ENCODE peak calls at places on chromosomes 12 and 14, in six cellular contexts. R, G, Y, Q, M and F are unnamed samples.

GRCh38 chr12:1848741-1849140 is 28.4 kb downstream of the LRTM2 start:
- DNase-seq in G (no peak), M (no peak), Q (no peak), R (no peak), Y (no peak), F (no peak)

GRCh38 chr12:66960704-66961690 is 282.1 kb upstream of the GRIP1 start:
- DNase-seq in M (no peak), Q (no peak), G (no peak), Y (no peak), R (no peak), F (no peak)

GRCh38 chr12:109999983-110000505 is 814 bp downstream of the ANKRD13A start:
- DNase-seq in R (no peak), M (no peak), G (peak), Y (peak), Q (no peak), F (no peak)

GRCh38 chr14:52153939-52154338 is 85.1 kb upstream of the NID2 start:
- DNase-seq in M (no peak), R (no peak), Y (no peak), G (no peak), Q (no peak), F (no peak)

GRCh38 chr14:100825691-100826331 is at the start of gene MEG3:
- DNase-seq in Y (peak), Q (peak), R (peak), G (peak), M (no peak), F (no peak)

GRCh38 chr12:29088611-29089219 is 60.4 kb upstream of the FAR2 start:
- DNase-seq in M (no peak), R (no peak), G (peak), Q (peak), Y (peak), F (no peak)

GRCh38 chr12:124939428-124940142 is 25.1 kb upstream of the UBC start:
- DNase-seq in Q (peak), R (peak), G (peak), M (peak), Y (peak), F (peak)

GRCh38 chr14:25406818-25407217 is 356.9 kb upstream of the STXBP6 start:
- DNase-seq in G (peak), Y (peak), Q (peak), R (no peak), M (no peak), F (no peak)

GRCh38 chr12:56028511-56029165 is 7.8 kb downstream of the IKZF4 start:
- DNase-seq in Y (no peak), G (no peak), Q (no peak), M (no peak), R (no peak), F (no peak)

GRCh38 chr14:102736956-102737355 is 40.3 kb upstream of the TRAF3 start:
- DNase-seq in M (no peak), Y (no peak), R (no peak), Q (no peak), G (no peak), F (no peak)

GRCh38 chr12:76495556-76495955 is 64.0 kb downstream of the OSBPL8 start:
- DNase-seq in M (no peak), G (no peak), Y (no peak), Q (no peak), R (no peak), F (no peak)

GRCh38 chr12:26800858-26801257 is 32.1 kb downstream of the ITPR2 start:
- DNase-seq in R (no peak), M (no peak), G (no peak), Y (no peak), Q (no peak), F (no peak)

GRCh38 chr12:19437996-19438395 is 1.3 kb upstream of the AEBP2 start:
- DNase-seq in R (no peak), Y (no peak), Q (no peak), G (no peak), M (no peak), F (no peak)

GRCh38 chr12:44847888-44848770 is 28.0 kb downstream of the NELL2 start:
- DNase-seq in Q (no peak), R (no peak), G (no peak), Y (no peak), M (no peak), F (no peak)

DNA sequence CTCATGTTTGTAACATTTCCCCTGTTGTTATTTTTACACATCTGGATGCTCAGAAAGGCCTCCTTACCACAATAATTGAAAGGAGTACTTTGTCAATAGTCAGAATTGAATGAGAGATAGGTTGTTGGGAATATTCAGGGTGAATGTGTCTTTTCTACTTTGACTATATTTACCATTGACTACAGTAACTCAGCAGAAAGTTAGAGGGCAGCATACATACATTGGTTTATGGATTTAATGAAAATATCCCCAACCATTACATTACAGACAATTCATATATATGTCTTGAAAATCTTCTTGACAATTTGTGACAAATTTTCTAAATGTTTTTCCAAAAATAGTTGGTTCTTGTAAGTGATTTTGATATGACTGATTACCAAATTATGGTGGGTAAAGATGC is 97.7 kb downstream of the NTS start:
- DNase-seq in G (no peak), Q (no peak), M (no peak), Y (peak), R (no peak), F (no peak)
- TF ChIP-seq CTCF in G (no peak), Q (peak), M (no peak), Y (peak), R (no peak), F (no peak)

GRCh38 chr12:53048033-53048779 is 1.7 kb upstream of the TNS2 start:
- DNase-seq in G (peak), R (peak), M (no peak), Y (no peak), Q (no peak), F (no peak)
- TF ChIP-seq CTCF in G (peak), R (no peak), M (no peak), Y (no peak), Q (peak), F (no peak)

DNA sequence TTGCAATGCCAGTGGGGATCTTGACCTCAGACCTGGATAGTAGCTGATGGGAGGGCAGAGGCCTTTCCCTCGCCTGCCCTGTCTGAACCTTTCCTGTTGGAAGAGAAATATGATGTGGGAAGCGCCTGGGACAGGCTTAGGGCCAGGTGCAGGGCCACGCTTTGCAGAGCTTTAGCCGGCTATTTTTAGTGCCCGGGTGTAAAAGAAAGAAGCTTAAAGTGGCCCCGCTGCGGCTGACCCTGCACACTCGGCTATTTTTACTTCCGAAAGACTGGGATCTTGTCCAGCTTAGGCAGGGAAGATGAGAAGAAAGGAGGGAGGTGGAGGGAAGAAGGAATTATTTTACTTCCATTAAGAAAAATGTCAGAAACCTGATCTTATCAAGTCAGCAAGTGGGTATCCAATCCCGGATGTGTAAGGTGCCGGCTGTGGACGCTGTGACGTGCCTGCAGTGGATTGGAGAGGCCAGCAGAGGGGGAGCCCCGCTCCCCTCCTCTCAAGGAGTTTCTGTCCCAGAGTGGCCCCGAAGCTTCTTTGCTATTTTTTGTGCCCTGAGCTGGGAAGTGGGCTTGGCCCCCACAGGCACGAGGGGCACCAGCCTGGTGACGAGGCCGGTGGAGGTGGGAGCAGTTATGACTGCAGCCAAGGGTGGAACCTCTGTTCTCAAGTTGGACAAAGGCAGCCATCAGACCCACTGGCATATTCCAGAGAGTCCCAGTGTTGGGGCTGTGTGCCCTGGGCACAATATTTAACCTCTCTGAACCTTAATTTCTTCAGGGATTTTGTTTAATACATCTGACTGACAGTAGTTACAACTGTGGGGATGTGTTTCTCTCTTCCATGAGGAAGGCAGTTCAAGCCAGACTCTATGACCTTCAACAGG is 97.7 kb downstream of the ESRRB start:
- DNase-seq in G (no peak), M (no peak), R (peak), Y (peak), Q (peak), F (no peak)
- TF ChIP-seq CTCF in G (no peak), M (no peak), R (peak), Y (peak), Q (no peak), F (no peak)

GRCh38 chr14:92655372-92655771 is 93.1 kb downstream of the LGMN start:
- DNase-seq in Q (no peak), M (no peak), G (no peak), Y (no peak), R (no peak), F (no peak)

GRCh38 chr14:92658160-92658559 is 90.3 kb downstream of the LGMN start:
- DNase-seq in R (no peak), M (no peak), Y (no peak), G (no peak), Q (no peak), F (no peak)

GRCh38 chr14:92655802-92656201 is 92.6 kb downstream of the LGMN start:
- DNase-seq in R (no peak), M (no peak), Q (no peak), G (no peak), Y (no peak), F (no peak)

GRCh38 chr14:92657457-92658142 is 90.8 kb downstream of the LGMN start:
- DNase-seq in Y (no peak), M (no peak), R (peak), Q (no peak), G (no peak), F (no peak)

GRCh38 chr14:92656306-92656705 is 92.1 kb downstream of the LGMN start:
- DNase-seq in Y (no peak), G (no peak), M (no peak), R (no peak), Q (no peak), F (no peak)
- TF ChIP-seq CTCF in Y (no peak), G (peak), M (no peak), R (no peak), Q (no peak), F (no peak)

GRCh38 chr12:21991526-21991925 is 50.3 kb upstream of the ABCC9 start:
- DNase-seq in Y (no peak), R (no peak), M (no peak), G (no peak), Q (no peak), F (no peak)
- TF ChIP-seq CTCF in Y (no peak), R (no peak), M (no peak), G (no peak), Q (no peak), F (no peak)

DNA sequence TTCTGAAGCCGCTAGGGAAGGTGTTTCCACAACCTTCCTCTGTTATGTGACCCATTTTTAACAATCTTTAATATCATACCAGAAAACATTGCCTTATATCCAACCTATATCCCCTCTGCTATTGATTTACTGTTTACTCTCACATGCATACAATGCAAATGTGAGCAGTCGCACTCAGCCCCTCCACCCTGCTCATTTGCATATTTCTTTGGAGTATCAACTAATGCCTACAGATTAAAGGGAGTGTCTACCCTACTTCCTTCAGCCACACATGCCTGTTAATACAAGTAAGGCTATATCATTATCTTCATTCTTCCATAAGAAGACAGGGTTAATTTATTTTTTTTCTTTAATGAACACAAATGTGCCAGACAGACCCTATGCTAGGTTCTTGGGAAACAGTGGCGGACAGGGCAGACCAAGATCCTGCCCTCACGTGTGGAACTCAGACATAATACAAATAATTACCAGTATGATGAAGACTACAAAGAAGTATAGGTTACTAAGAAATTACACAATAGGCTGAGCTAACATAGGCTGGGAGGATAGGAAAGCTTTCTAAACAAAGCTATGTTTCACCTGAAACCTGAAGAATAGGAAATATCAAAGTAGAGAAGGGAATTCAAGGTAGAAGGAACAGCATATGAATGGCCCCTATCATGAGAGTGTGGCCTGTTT is 107.3 kb upstream of the MDM1 start:
- DNase-seq in G (no peak), Y (no peak), R (no peak), M (no peak), Q (no peak), F (no peak)
- TF ChIP-seq CTCF in G (no peak), Y (no peak), R (no peak), M (no peak), Q (no peak), F (no peak)

GRCh38 chr14:106044515-106044914 is 518.1 kb downstream of the TMEM121 start:
- DNase-seq in M (no peak), R (no peak), Q (no peak), G (no peak), Y (no peak), F (no peak)

GRCh38 chr14:106037380-106037779 is 511.0 kb downstream of the TMEM121 start:
- DNase-seq in M (no peak), Q (no peak), R (no peak), G (no peak), Y (no peak), F (no peak)

GRCh38 chr14:106044949-106045596 is 518.7 kb downstream of the TMEM121 start:
- DNase-seq in G (peak), Y (no peak), M (no peak), R (no peak), Q (no peak), F (peak)

DNA sequence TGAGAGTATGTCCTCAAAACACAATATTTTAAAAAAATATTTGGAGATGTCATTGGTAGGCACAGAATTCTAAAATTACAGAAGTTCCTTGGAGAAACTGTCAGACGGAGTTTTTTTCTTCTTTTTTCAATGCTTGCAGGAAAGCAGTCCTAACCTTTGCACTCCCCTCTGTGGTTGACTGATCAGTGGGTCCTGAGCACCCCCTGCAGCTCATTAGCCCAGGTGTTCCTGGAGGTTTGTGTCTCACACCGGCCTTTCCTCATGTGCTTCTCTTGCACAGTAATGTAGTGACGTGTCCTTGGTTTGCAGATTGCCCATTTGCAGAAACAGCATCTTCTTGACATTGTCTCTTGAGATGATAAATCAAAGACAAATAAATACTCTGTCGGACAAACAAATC is 513.0 kb downstream of the TMEM121 start:
- DNase-seq in Y (no peak), Q (no peak), R (no peak), G (no peak), M (no peak), F (peak)
- TF ChIP-seq CTCF in Y (no peak), Q (no peak), R (no peak), G (no peak), M (no peak), F (no peak)

GRCh38 chr14:70045715-70046535 is 142.8 kb downstream of the SLC8A3 start:
- DNase-seq in G (peak), Q (peak), Y (peak), R (peak), M (peak), F (no peak)
- TF ChIP-seq CTCF in G (peak), Q (peak), Y (peak), R (peak), M (peak), F (no peak)

GRCh38 chr12:48958049-48958388 is 732 bp upstream of the ARF3 start:
- DNase-seq in Q (no peak), M (no peak), R (no peak), G (no peak), Y (no peak), F (no peak)

GRCh38 chr12:48954061-48954460 is 3.2 kb downstream of the ARF3 start:
- DNase-seq in Y (no peak), M (no peak), Q (no peak), R (no peak), G (no peak), F (no peak)

GRCh38 chr12:48957141-48958048 is at the start of gene ARF3:
- DNase-seq in R (peak), M (peak), G (peak), Q (peak), Y (peak), F (peak)

GRCh38 chr12:48954781-48955501 is 2.3 kb downstream of the ARF3 start:
- DNase-seq in R (no peak), Y (no peak), M (no peak), Q (no peak), G (no peak), F (no peak)

GRCh38 chr12:48956279-48957140 is 777 bp downstream of the ARF3 start:
- DNase-seq in G (peak), Y (peak), M (peak), Q (peak), R (peak), F (no peak)
- TF ChIP-seq CTCF in G (no peak), Y (no peak), M (no peak), Q (no peak), R (no peak), F (no peak)